ENCODE peak calls at places on chromosomes 16 and 17, in seven cellular contexts. F, P, U, Q, T, J and A are unnamed samples.

GRCh38 chr16:14502932-14503741 is 126.9 kb downstream of the PARN start:
- DNase-seq in J (no peak), Q (no peak), U (no peak), F (no peak), P (no peak), T (no peak), A (no peak)

GRCh38 chr17:69581061-69581955 is 166.8 kb downstream of the MAP2K6 start:
- DNase-seq in U (no peak), J (no peak), Q (no peak), T (no peak), F (peak; percentile 100), P (no peak), A (no peak)

GRCh38 chr16:28192811-28193529 is 18.8 kb downstream of the XPO6 start:
- DNase-seq in T (no peak), Q (no peak), J (peak; percentile 51), U (peak; percentile 72), P (peak; percentile 42), F (peak; percentile 46), A (no peak)

GRCh38 chr16:85575910-85576309 is 37.2 kb upstream of the GSE1 start:
- DNase-seq in T (no peak), F (no peak), P (no peak), U (no peak), J (no peak), Q (no peak), A (no peak)

GRCh38 chr16:5490499-5490898 is 392.9 kb upstream of the EEF2KMT start:
- DNase-seq in U (peak; percentile 69), T (no peak), Q (peak; percentile 32), J (no peak), F (peak; percentile 21), P (no peak), A (no peak)

GRCh38 chr16:27232061-27232841 is 28.9 kb downstream of the KDM8 start:
- DNase-seq in T (no peak), F (peak; percentile 90), P (no peak), J (peak; percentile 60), U (no peak), Q (no peak), A (peak; percentile 35)

GRCh38 chr17:64920026-64920418 is 744 bp upstream of the LRRC37A3 start:
- DNase-seq in Q (no peak), P (no peak), T (no peak), U (no peak), F (no peak), J (no peak), A (no peak)

GRCh38 chr17:27630607-27631408 is at the start of gene LGALS9:
- DNase-seq in Q (no peak), J (no peak), U (no peak), T (no peak), F (peak; percentile 8), P (peak; percentile 12), A (no peak)

GRCh38 chr16:27385398-27385797 is 16.6 kb upstream of the IL21R start:
- DNase-seq in Q (no peak), P (no peak), F (no peak), U (no peak), T (no peak), J (no peak), A (no peak)

GRCh38 chr16:22357635-22357971 is 16.8 kb downstream of the CDR2 start:
- DNase-seq in U (no peak), Q (no peak), F (peak; percentile 48), P (no peak), T (no peak), J (no peak), A (no peak)

GRCh38 chr17:75142236-75142971 is 10.9 kb upstream of the NT5C start:
- DNase-seq in T (no peak), Q (no peak), P (no peak), J (no peak), U (no peak), F (no peak), A (no peak)

GRCh38 chr16:11145173-11145820 is 110.7 kb downstream of the SOCS1 start:
- DNase-seq in F (no peak), Q (no peak), T (no peak), U (no peak), P (no peak), J (no peak), A (no peak)

GRCh38 chr16:80125677-80126076 is 415.1 kb upstream of the DYNLRB2 start:
- DNase-seq in T (no peak), P (no peak), F (no peak), J (no peak), U (no peak), Q (no peak), A (no peak)

GRCh38 chr16:55255890-55256289 is 68.1 kb upstream of the IRX6 start:
- DNase-seq in T (no peak), F (no peak), P (no peak), Q (no peak), J (no peak), U (no peak), A (no peak)

GRCh38 chr17:6831662-6832263 is at the start of gene TEKT1:
- DNase-seq in U (peak; percentile 87), T (peak; percentile 90), F (no peak), P (peak; percentile 29), Q (peak; percentile 74), J (peak; percentile 58), A (peak; percentile 75)

GRCh38 chr16:64051826-64052225 is 1070.0 kb downstream of the CDH11 start:
- DNase-seq in Q (peak; percentile 11), P (no peak), F (peak; percentile 31), J (no peak), T (no peak), U (no peak), A (no peak)

GRCh38 chr16:28879261-28879840 is 1.1 kb downstream of the ATP2A1 start:
- DNase-seq in T (no peak), F (no peak), Q (no peak), U (no peak), J (no peak), P (no peak), A (no peak)

GRCh38 chr16:17328971-17329370 is 141.8 kb downstream of the XYLT1 start:
- DNase-seq in F (no peak), T (no peak), P (no peak), J (no peak), Q (no peak), U (no peak), A (no peak)

GRCh38 chr17:45233423-45233924 is 11.8 kb downstream of the FMNL1 start:
- DNase-seq in F (no peak), J (no peak), P (no peak), T (no peak), Q (no peak), U (no peak), A (peak; percentile 53)

GRCh38 chr17:42347198-42347597 is 41.0 kb downstream of the STAT3 start:
- DNase-seq in T (no peak), Q (no peak), P (no peak), J (no peak), U (no peak), F (no peak), A (no peak)

GRCh38 chr16:90008708-90009145 is 10.5 kb downstream of the DBNDD1 start:
- DNase-seq in U (no peak), P (peak; percentile 26), J (peak; percentile 41), F (peak; percentile 81), T (no peak), Q (no peak), A (no peak)

GRCh38 chr16:61858996-61859395 is 177.2 kb downstream of the CDH8 start:
- DNase-seq in U (no peak), P (no peak), F (no peak), T (no peak), J (no peak), Q (no peak), A (no peak)

GRCh38 chr17:55155867-55156560 is 108.7 kb upstream of the HLF start:
- DNase-seq in F (no peak), T (no peak), Q (no peak), P (no peak), J (no peak), U (no peak), A (no peak)

GRCh38 chr17:79043931-79044320 is 20.0 kb downstream of the C1QTNF1 start:
- DNase-seq in T (no peak), U (peak; percentile 61), F (no peak), J (no peak), Q (no peak), P (no peak), A (no peak)

GRCh38 chr17:21098934-21099687 is 27.7 kb upstream of the DHRS7B start:
- DNase-seq in F (peak; percentile 97), U (peak; percentile 75), J (peak; percentile 50), Q (peak; percentile 77), T (peak; percentile 95), P (peak; percentile 18), A (peak; percentile 84)

GRCh38 chr17:45405250-45406086 is 27.2 kb downstream of the ARHGAP27 start:
- DNase-seq in P (no peak), T (no peak), J (no peak), U (no peak), F (peak; percentile 32), Q (peak; percentile 83), A (no peak)

GRCh38 chr17:49730078-49730786 is 22.5 kb upstream of the SLC35B1 start:
- DNase-seq in F (no peak), Q (no peak), J (no peak), T (no peak), P (no peak), U (no peak), A (no peak)